ENCODE peak calls at places on chromosomes 4 and X, in five cellular contexts. M is heart left ventricle; W is NCI-H460; F is bronchial epithelial cell; Y is activated naive CD4-positive, alpha-beta T cell. T is an unnamed sample.

GRCh38 chr4:149896428-149896827 is 80.8 kb upstream of the IQCM start:
- DNase-seq in W (peak), Y (no peak), F (peak), M (peak), T (peak)

GRCh38 chrX:100424012-100424411 is 13.9 kb upstream of the PCDH19 start:
- DNase-seq in F (peak), Y (no peak), W (no peak), M (no peak), T (no peak)

GRCh38 chr4:128168701-128169100 is 107.6 kb downstream of the LARP1B start:
- DNase-seq in F (no peak), W (no peak), M (no peak), Y (no peak), T (no peak)

GRCh38 chrX:48770296-48770695 is 8.7 kb downstream of the GLOD5 start:
- DNase-seq in F (no peak), M (no peak), Y (no peak), W (no peak), T (no peak)

GRCh38 chr4:188735082-188735481 is 595.8 kb downstream of the TRIML1 start:
- DNase-seq in Y (no peak), M (no peak), F (no peak), W (no peak), T (no peak)

GRCh38 chrX:14073158-14073557 is 43.5 kb upstream of the GEMIN8 start:
- DNase-seq in W (no peak), M (no peak), F (no peak), Y (no peak), T (no peak)

GRCh38 chr4:44448548-44449443 is at the start of gene KCTD8:
- DNase-seq in W (peak), M (peak), F (peak), Y (no peak), T (peak)

GRCh38 chr4:15765910-15766703 is 12.0 kb upstream of the CD38 start:
- DNase-seq in W (no peak), Y (peak), F (no peak), M (no peak), T (no peak)

GRCh38 chrX:79268788-79269187 is 98.3 kb downstream of the ITM2A start:
- DNase-seq in W (no peak), Y (no peak), F (no peak), M (no peak), T (no peak)

GRCh38 chr4:151227731-151228130 is 49.2 kb upstream of the PRSS48 start:
- DNase-seq in W (peak), Y (no peak), F (peak), M (peak), T (no peak)

GRCh38 chrX:40081679-40082068 is 16.1 kb downstream of the BCOR start:
- DNase-seq in M (no peak), F (peak), W (no peak), Y (no peak), T (no peak)

GRCh38 chr4:37279894-37280592 is 35.5 kb downstream of the NWD2 start:
- DNase-seq in F (peak), Y (no peak), W (no peak), M (no peak), T (no peak)

GRCh38 chr4:55124337-55125076 is 888 bp downstream of the KDR start:
- DNase-seq in F (no peak), Y (no peak), M (peak), W (no peak), T (no peak)

GRCh38 chrX:17682259-17682658 is 55.0 kb upstream of the SCML1 start:
- DNase-seq in F (no peak), M (no peak), Y (no peak), W (no peak), T (no peak)

GRCh38 chr4:145732001-145732400 is 52.1 kb downstream of the C4orf51 start:
- DNase-seq in F (no peak), W (no peak), Y (no peak), M (no peak), T (no peak)

GRCh38 chr4:27917381-27917780 is 1056.7 kb downstream of the STIM2 start:
- DNase-seq in M (no peak), F (no peak), Y (no peak), W (no peak), T (no peak)

GRCh38 chr4:2064276-2064991 is 5.3 kb downstream of the NAT8L start:
- DNase-seq in F (no peak), Y (no peak), W (peak), M (peak), T (no peak)

GRCh38 chr4:83308672-83309071 is 24.1 kb upstream of the COQ2 start:
- DNase-seq in Y (no peak), M (no peak), W (no peak), F (no peak), T (no peak)

GRCh38 chr4:156970501-156971167 is 965 bp downstream of the PDGFC start:
- DNase-seq in M (peak), Y (no peak), F (peak), W (no peak), T (peak)

GRCh38 chr4:128358231-128358902 is 70.8 kb upstream of the PGRMC2 start:
- DNase-seq in W (no peak), M (peak), Y (no peak), F (peak), T (peak)

GRCh38 chrX:357693-358471 is 28.8 kb downstream of the PPP2R3B start:
- DNase-seq in W (peak), Y (peak), F (peak), M (no peak), T (peak)

GRCh38 chr4:119536572-119537528 is 91.8 kb downstream of the PDE5A start:
- DNase-seq in M (no peak), Y (no peak), F (peak), W (no peak), T (no peak)

GRCh38 chr4:41324861-41325260 is 68.1 kb downstream of the UCHL1 start:
- DNase-seq in Y (no peak), M (no peak), F (no peak), W (no peak), T (no peak)

GRCh38 chr4:31114821-31115220 is 394.7 kb downstream of the PCDH7 start:
- DNase-seq in M (no peak), Y (no peak), W (no peak), F (no peak), T (no peak)

GRCh38 chrX:132737743-132738142 is 220.7 kb downstream of the HS6ST2 start:
- DNase-seq in M (no peak), Y (peak), F (peak), W (no peak), T (no peak)

T was measured in HTR-8/SVneo.